ENCODE peak calls at places on chromosomes 7 and 10, in four cellular contexts. D, J, U and W are unnamed samples.

GRCh38 chr7:132390705-132391104 is 185.6 kb downstream of the PLXNA4 start:
- DNase-seq in U (no peak), J (peak), D (peak), W (peak)

GRCh38 chr10:79266543-79267312 is 80.5 kb upstream of the PPIF start:
- DNase-seq in U (peak), J (peak), D (peak), W (peak)

GRCh38 chr10:78396754-78397153 is 363.1 kb downstream of the RPS24 start:
- DNase-seq in U (no peak), J (no peak), D (no peak), W (no peak)

GRCh38 chr10:97928897-97929296 is 79.3 kb downstream of the GOLGA7B start:
- DNase-seq in U (no peak), J (no peak), D (no peak), W (no peak)

GRCh38 chr10:69655868-69656555 is 26.0 kb downstream of the FAM241B start:
- DNase-seq in J (no peak), D (no peak), U (no peak), W (no peak)

GRCh38 chr10:71814923-71815411 is 36.1 kb downstream of the PSAP start:
- DNase-seq in J (no peak), D (no peak), U (no peak), W (no peak)

GRCh38 chr7:155533827-155534690 is 12.3 kb downstream of the CNPY1 start:
- DNase-seq in U (peak), J (no peak), D (no peak), W (peak)

GRCh38 chr10:21069929-21070363 is 172.8 kb upstream of the NEBL start:
- DNase-seq in U (no peak), D (no peak), J (no peak), W (no peak)

GRCh38 chr7:148914208-148914777 is 30.2 kb upstream of the EZH2 start:
- DNase-seq in U (no peak), J (peak), D (no peak), W (peak)

GRCh38 chr7:84112771-84113170 is 81.8 kb downstream of the SEMA3A start:
- DNase-seq in D (no peak), J (no peak), U (no peak), W (no peak)

GRCh38 chr7:105014725-105015630 is 973 bp downstream of the KMT2E start:
- DNase-seq in J (peak), U (peak), D (peak), W (peak)

GRCh38 chr10:47147186-47147585 is 152.8 kb upstream of the GDF10 start:
- DNase-seq in J (no peak), U (no peak), D (no peak), W (no peak)

GRCh38 chr10:12720217-12720981 is 281.1 kb downstream of the CCDC3 start:
- DNase-seq in D (peak), J (peak), U (peak), W (peak)

GRCh38 chr7:125316451-125316850 is 386.8 kb upstream of the POT1 start:
- DNase-seq in U (peak), D (no peak), J (no peak), W (no peak)

GRCh38 chr7:73809454-73810090 is 21.2 kb upstream of the CLDN4 start:
- DNase-seq in U (no peak), D (no peak), J (no peak), W (peak)

GRCh38 chr7:48894574-48894973 is 29.8 kb upstream of the CDC14C start:
- DNase-seq in D (no peak), U (no peak), J (no peak), W (no peak)

GRCh38 chr7:11701829-11702560 is 130.0 kb downstream of the THSD7A start:
- DNase-seq in U (no peak), D (no peak), J (peak), W (no peak)

GRCh38 chr10:4013651-4014085 is 228.7 kb upstream of the KLF6 start:
- DNase-seq in J (no peak), U (no peak), D (no peak), W (no peak)

GRCh38 chr7:55055479-55055878 is 36.7 kb downstream of the EGFR start:
- DNase-seq in D (peak), J (peak), U (no peak), W (peak)

GRCh38 chr7:91784469-91784868 is 96.0 kb downstream of the MTERF1 start:
- DNase-seq in J (peak), D (peak), U (no peak), W (peak)

GRCh38 chr10:1121311-1121970 is 65.3 kb downstream of the WDR37 start:
- DNase-seq in J (no peak), D (no peak), U (no peak), W (no peak)

GRCh38 chr7:140051822-140052221 is 10.9 kb downstream of the PARP12 start:
- DNase-seq in U (no peak), J (no peak), D (no peak), W (no peak)